ENCODE peak calls at places on chromosomes 1 and 21, in four cellular contexts. G, B, C and Z are unnamed samples.

GRCh38 chr1:154521695-154522094 is 19.5 kb upstream of the SHE start:
- DNase-seq in G (no peak), B (no peak), C (no peak), Z (no peak)

GRCh38 chr1:222243902-222244301 is 304.0 kb downstream of the HHIPL2 start:
- DNase-seq in G (no peak), B (no peak), C (no peak), Z (no peak)

GRCh38 chr1:22117851-22118250 is 25.0 kb downstream of the WNT4 start:
- DNase-seq in G (no peak), B (no peak), C (peak; percentile 58), Z (no peak)

GRCh38 chr21:35637431-35637830 is 422.9 kb downstream of the SETD4 start:
- DNase-seq in G (no peak), B (no peak), C (peak; percentile 72), Z (no peak)

GRCh38 chr1:107559881-107560280 is 405.1 kb downstream of the VAV3 start:
- DNase-seq in G (no peak), B (no peak), C (peak; percentile 50), Z (no peak)

GRCh38 chr1:186310307-186310706 is 64.7 kb downstream of the TPR start:
- DNase-seq in G (no peak), B (no peak), C (no peak), Z (no peak)

GRCh38 chr21:20265704-20266368 is 732.4 kb upstream of the NCAM2 start:
- DNase-seq in G (no peak), B (no peak), C (no peak), Z (no peak)

GRCh38 chr1:3772715-3773571 is at the start of gene SMIM1:
- DNase-seq in G (no peak), B (no peak), C (no peak), Z (peak; percentile 77)

GRCh38 chr21:14479387-14479786 is 66.7 kb downstream of the SAMSN1 start:
- DNase-seq in G (no peak), B (no peak), C (no peak), Z (no peak)

GRCh38 chr21:42575111-42575510 is 61.5 kb downstream of the SLC37A1 start:
- DNase-seq in G (no peak), B (no peak), C (no peak), Z (peak; percentile 46)

GRCh38 chr21:44637018-44637850 is at the start of gene KRTAP10-10:
- DNase-seq in G (no peak), B (no peak), C (no peak), Z (peak; percentile 63)

GRCh38 chr1:203342192-203342940 is 8.6 kb downstream of the FMOD start:
- DNase-seq in G (peak; percentile 52), B (no peak), C (peak; percentile 17), Z (no peak)

GRCh38 chr1:167158813-167159275 is 61.8 kb upstream of the POU2F1 start:
- DNase-seq in G (no peak), B (no peak), C (no peak), Z (no peak)

GRCh38 chr1:117003253-117003875 is 1.8 kb downstream of the CD101 start:
- DNase-seq in G (no peak), B (no peak), C (no peak), Z (no peak)

GRCh38 chr1:219945795-219946194 is 17.4 kb upstream of the SLC30A10 start:
- DNase-seq in G (no peak), B (peak; percentile 6), C (no peak), Z (no peak)

GRCh38 chr1:6582370-6582769 is 2.6 kb downstream of the ZBTB48 start:
- DNase-seq in G (peak; percentile 47), B (no peak), C (no peak), Z (no peak)

GRCh38 chr21:35256468-35256988 is 207.4 kb upstream of the RUNX1 start:
- DNase-seq in G (peak; percentile 86), B (no peak), C (peak; percentile 99), Z (peak; percentile 76)

GRCh38 chr1:34320081-34320480 is 143.4 kb downstream of the C1orf94 start:
- DNase-seq in G (no peak), B (no peak), C (peak; percentile 44), Z (no peak)

GRCh38 chr1:192529031-192529755 is 46.4 kb upstream of the RGS1 start:
- DNase-seq in G (no peak), B (no peak), C (no peak), Z (no peak)

GRCh38 chr1:67616394-67616985 is 68.5 kb upstream of the GADD45A start:
- DNase-seq in G (no peak), B (no peak), C (no peak), Z (no peak)

GRCh38 chr1:40853113-40853999 is 8.8 kb downstream of the CITED4 start:
- DNase-seq in G (no peak), B (no peak), C (no peak), Z (no peak)

GRCh38 chr1:223401873-223402789 is 8.9 kb downstream of the CCDC185 start:
- DNase-seq in G (peak; percentile 17), B (no peak), C (peak; percentile 73), Z (no peak)

GRCh38 chr1:2111674-2112035 is 61.4 kb downstream of the PRKCZ start:
- DNase-seq in G (no peak), B (no peak), C (no peak), Z (no peak)

GRCh38 chr1:225254676-225255075 is 173.2 kb downstream of the LBR start:
- DNase-seq in G (no peak), B (no peak), C (no peak), Z (no peak)

GRCh38 chr1:27513958-27514357 is 24.0 kb upstream of the WASF2 start:
- DNase-seq in G (no peak), B (no peak), C (no peak), Z (no peak)

GRCh38 chr1:81032374-81032773 is 768.4 kb upstream of the ADGRL2 start:
- DNase-seq in G (no peak), B (no peak), C (no peak), Z (no peak)

GRCh38 chr1:200669314-200670214 is at the start of gene DDX59:
- DNase-seq in G (peak; percentile 98), B (peak; percentile 98), C (peak; percentile 99), Z (peak; percentile 99)

GRCh38 chr21:38504056-38504455 is 5.8 kb upstream of the ERG start:
- DNase-seq in G (no peak), B (no peak), C (no peak), Z (no peak)

GRCh38 chr21:38507374-38507942 is 9.2 kb upstream of the ERG start:
- DNase-seq in G (no peak), B (no peak), C (no peak), Z (no peak)

GRCh38 chr21:38505654-38506523 is 7.6 kb upstream of the ERG start:
- DNase-seq in G (peak; percentile 56), B (no peak), C (peak; percentile 78), Z (no peak)

GRCh38 chr21:38503588-38503987 is 5.3 kb upstream of the ERG start:
- DNase-seq in G (no peak), B (no peak), C (peak; percentile 75), Z (no peak)

DNA sequence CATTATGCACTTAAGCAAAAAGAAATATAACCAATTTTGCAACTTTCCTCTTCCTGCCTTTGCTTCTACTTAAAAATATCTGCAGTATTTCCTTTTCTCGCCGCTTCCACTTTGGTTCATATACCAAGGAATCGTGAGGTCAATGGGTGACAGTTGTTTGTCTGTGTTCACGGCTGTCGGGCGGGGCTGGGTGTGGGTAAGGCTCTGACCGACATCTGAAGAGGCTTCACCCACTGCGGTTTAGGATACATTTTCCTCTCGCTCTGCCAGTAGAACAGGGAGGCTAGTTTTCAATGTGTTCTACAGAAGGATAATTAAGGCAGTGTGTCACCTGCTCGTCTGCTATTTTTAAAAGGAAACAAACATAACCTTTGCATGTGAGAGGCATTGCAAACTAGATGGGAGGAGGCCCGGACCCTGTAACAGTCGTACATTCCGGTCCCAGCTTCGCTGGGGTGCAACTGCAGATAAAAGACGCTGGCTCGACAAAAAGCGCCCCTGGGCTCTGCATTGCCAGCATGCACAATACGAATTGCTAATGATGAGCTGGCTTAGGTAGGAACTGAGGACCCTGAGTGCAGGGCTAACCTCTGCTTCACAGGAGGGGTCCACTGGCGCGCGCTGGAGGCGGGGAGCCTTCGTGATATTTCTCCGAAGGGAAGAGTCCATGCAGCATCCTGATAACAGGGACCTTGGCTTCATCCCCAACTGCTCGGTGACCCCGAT is 8.5 kb upstream of the ERG start:
- DNase-seq in G (no peak), B (no peak), C (no peak), Z (peak; percentile 79)
- H3K4me3 ChIP-seq in G (no peak overlapping the region), B (no peak overlapping the region), C (no peak overlapping the region), Z (no peak overlapping the region)

GRCh38 chr1:14598498-14599172 is at the start of gene KAZN:
- DNase-seq in G (no peak), B (peak; percentile 54), C (peak; percentile 5), Z (peak; percentile 73)
- H3K4me3 ChIP-seq in G (peak within 1 kb of the TSS; percentile 35), B (peak within 1 kb of the TSS; percentile 50), C (peak within 1 kb of the TSS; percentile 40), Z (peak within 1 kb of the TSS; percentile 41)

DNA sequence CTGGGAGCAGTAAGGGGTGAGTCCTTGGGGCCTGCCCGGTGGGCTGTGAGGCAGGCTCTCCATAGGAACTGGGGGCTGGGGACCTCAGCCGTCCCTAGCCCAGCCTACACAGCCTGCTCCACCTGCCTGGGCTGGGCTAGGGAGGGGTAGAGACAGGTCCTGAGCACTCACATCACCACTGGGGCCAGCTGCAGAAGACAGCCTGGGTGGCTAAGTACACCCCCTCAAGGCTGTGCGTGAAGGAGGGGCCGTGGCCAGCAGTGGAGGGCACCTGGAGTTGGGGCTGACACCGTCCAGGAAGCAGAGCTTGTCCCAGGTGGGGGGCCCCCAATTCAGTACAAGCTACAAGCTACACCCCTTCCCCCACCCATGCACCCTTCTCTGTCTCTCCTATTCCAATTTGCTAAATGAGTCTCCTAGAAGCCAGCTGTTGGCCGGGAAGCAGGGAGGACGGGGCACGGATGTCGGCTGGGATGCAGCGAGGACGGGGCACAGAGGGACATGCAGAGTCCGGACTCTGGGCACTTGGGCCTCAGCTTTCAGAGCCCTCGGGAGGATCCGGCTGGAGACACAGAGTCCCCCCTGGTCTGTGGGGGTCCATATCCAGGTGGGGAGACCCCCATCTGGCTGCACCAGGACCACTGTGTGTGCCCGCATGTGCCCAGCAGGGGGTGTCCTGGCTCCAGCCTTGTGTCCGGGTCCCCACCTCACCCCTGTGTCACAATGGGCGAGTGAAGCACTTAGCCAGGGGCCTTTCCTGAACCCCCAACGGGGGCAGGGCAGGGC is 1.8 kb downstream of the ISG15 start:
- DNase-seq in G (no peak), B (no peak), C (no peak), Z (no peak)
- H3K4me3 ChIP-seq in G (no peak overlapping the region), B (peak overlapping the region; percentile 74), C (no peak overlapping the region), Z (no peak overlapping the region)

DNA sequence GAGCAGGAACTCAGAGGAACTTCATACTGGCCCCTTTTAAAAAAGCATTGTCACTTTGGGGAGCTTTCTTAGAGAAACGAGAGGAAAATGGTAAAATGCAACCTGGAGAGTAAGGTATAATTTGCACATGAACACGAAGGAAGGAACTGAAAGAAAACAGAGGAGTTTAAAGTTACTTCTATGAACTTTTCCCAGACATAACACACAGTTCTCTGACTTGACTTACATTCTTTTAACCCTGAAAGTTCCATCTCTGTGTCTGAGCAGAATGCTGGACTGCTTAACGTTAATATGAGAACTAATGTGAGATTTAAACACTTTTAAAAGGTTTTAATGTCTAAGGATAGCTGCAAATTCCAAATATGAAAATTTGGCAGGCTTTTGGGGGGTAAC is 102.3 kb downstream of the NFIA start:
- DNase-seq in G (no peak), B (no peak), C (no peak), Z (no peak)
- H3K4me3 ChIP-seq in G (peak overlapping the region; percentile 9), B (no peak overlapping the region), C (no peak overlapping the region), Z (peak overlapping the region; percentile 6)

DNA sequence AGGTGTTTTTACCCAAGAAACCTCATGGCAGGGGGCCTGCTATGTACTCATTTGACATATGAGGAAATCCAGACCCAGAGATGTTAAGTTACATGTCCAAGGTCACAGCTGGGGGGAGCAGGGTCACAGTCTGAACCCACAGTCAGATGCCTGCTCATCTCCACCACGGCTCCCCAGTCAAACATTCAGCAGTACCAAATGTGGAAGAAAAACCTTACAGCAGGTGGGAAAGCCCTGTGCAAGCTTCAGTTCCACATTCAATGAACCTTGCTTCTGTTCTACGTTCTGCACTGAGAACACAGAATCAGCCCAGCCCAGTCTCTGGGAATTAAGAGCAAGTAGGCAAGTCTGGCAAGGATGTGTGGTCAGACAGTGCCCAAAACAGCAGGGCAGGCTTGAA is 35.2 kb downstream of the LRP8 start:
- DNase-seq in G (no peak), B (peak; percentile 27), C (no peak), Z (no peak)
- H3K4me3 ChIP-seq in G (no peak overlapping the region), B (no peak overlapping the region), C (no peak overlapping the region), Z (no peak overlapping the region)